ENCODE peak calls at places on chromosomes 12 and 14, in five cellular contexts. A, C, K, Q and P are unnamed samples. For H3K27me3, the result is how much of the 10 kb centered on the place peaks cover.

GRCh38 chr14:44040561-44040960 is 466.5 kb downstream of the FSCB start:
- DNase-seq in A (no peak), C (no peak), K (no peak), Q (no peak), P (no peak)

GRCh38 chr14:33408291-33408690 is 469.6 kb downstream of the NPAS3 start:
- DNase-seq in A (no peak), C (no peak), K (no peak), Q (no peak), P (no peak)

GRCh38 chr12:112997506-112997905 is 19.2 kb downstream of the OAS2 start:
- DNase-seq in A (no peak), C (peak), K (no peak), Q (no peak), P (no peak)

GRCh38 chr12:133057446-133057845 is 20.1 kb downstream of the ZNF84 start:
- DNase-seq in A (no peak), C (peak), K (no peak), Q (no peak), P (no peak)

GRCh38 chr14:25358330-25358729 is 308.4 kb upstream of the STXBP6 start:
- DNase-seq in A (no peak), C (no peak), K (no peak), Q (no peak), P (no peak)

GRCh38 chr14:70168401-70168800 is 20.4 kb downstream of the SLC8A3 start:
- DNase-seq in A (no peak), C (no peak), K (no peak), Q (no peak), P (no peak)

GRCh38 chr12:80684077-80684495 is 23.3 kb upstream of the MYF6 start:
- DNase-seq in A (no peak), C (peak), K (no peak), Q (no peak), P (no peak)

GRCh38 chr14:60090864-60091519 is 731 bp upstream of the PCNX4 start:
- DNase-seq in A (peak), C (peak), K (no peak), Q (no peak), P (peak)

GRCh38 chr14:24315243-24315806 is 4.0 kb downstream of the LTB4R start:
- DNase-seq in A (no peak), C (no peak), K (no peak), Q (no peak), P (no peak)

GRCh38 chr12:49339464-49339861 is 2.5 kb upstream of the C1QL4 start:
- DNase-seq in A (no peak), C (peak), K (peak), Q (no peak), P (peak)

GRCh38 chr12:88424791-88425730 is 155.2 kb downstream of the KITLG start:
- DNase-seq in A (no peak), C (no peak), K (no peak), Q (no peak), P (no peak)

GRCh38 chr14:104432611-104433231 is 146.8 kb upstream of the C14orf180 start:
- DNase-seq in A (no peak), C (no peak), K (no peak), Q (peak), P (peak)

GRCh38 chr14:98819867-98820206 is 452.2 kb downstream of the BCL11B start:
- DNase-seq in A (no peak), C (peak), K (no peak), Q (no peak), P (no peak)

GRCh38 chr14:65073605-65074201 is 28.6 kb downstream of the MAX start:
- DNase-seq in A (no peak), C (no peak), K (no peak), Q (no peak), P (peak)

GRCh38 chr14:104876251-104876699 is 11.2 kb downstream of the CEP170B start:
- DNase-seq in A (peak), C (peak), K (peak), Q (no peak), P (no peak)

GRCh38 chr12:82627799-82628198 is 58.9 kb upstream of the TMTC2 start:
- DNase-seq in A (peak), C (peak), K (no peak), Q (no peak), P (no peak)

GRCh38 chr12:125283521-125283920 is 218.3 kb downstream of the AACS start:
- DNase-seq in A (no peak), C (no peak), K (no peak), Q (no peak), P (no peak)

GRCh38 chr12:110247340-110248095 is 33.5 kb upstream of the ATP2A2 start:
- DNase-seq in A (no peak), C (no peak), K (no peak), Q (peak), P (peak)

DNA sequence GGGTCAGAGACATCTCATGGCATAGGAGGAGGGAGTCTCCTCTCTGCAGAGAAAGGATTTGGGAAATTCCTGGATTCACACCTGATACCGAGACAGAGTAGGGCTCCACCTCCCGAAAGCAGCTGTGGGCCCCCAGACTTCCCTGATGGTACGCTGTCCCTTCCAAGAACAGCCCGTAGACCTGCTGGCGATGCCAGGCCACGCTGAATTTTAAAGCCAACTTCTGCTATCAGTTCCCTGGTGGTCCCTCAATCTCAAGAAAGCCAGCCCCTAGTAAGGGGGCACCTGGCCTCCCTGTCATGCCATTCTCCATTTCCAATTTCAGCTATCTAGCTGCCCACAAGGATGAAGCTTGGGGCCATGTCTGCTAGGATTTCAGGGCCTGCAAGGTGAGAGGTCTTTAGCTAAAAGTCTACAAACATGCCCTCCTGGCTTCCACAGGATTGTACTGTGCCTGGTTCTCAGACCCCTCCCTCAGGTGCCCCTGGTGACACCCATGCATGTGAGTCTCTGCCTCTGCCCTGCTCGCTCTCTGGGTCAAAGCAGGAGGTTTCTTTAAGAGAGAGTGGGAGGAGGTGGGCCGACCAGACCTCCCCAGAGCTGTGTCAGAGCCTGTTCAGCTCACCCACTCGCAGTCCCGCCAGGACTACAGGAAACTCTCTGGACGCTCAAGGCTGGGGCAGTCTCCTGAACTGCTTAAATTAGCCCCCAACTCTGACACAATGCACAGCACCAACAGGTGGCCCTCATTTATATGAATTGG is 30.5 kb downstream of the ANO2 start:
- DNase-seq in A (no peak), C (no peak), K (no peak), Q (no peak), P (no peak)
- H3K27me3 ChIP-seq in A (under half), C (under half), K (under half), Q (under half), P (under half)

DNA sequence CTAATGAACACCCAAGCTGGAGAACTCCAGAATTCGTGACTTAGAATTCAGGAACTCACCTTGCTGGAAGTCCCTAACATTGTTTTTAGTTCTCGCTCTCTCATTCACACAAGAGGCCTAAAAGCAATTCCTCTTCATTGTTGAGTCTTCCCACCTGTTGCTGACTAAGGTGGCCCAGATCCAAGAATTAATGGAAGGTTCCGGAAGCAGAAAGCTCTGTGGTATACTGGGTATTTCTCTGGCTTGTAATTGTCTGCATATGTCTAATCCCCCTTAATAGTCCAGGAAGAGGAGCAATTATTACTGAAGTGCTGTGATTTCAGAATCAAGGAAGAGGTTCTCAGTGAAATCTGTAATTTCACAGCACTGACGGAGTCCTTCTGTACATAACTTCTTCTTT is 31.4 kb downstream of the TMEM233 start:
- DNase-seq in A (no peak), C (no peak), K (no peak), Q (no peak), P (no peak)
- TF ChIP-seq POLR2AphosphoS5 in A (no peak), C (no peak), K (no peak), Q (no peak), P (no peak)

DNA sequence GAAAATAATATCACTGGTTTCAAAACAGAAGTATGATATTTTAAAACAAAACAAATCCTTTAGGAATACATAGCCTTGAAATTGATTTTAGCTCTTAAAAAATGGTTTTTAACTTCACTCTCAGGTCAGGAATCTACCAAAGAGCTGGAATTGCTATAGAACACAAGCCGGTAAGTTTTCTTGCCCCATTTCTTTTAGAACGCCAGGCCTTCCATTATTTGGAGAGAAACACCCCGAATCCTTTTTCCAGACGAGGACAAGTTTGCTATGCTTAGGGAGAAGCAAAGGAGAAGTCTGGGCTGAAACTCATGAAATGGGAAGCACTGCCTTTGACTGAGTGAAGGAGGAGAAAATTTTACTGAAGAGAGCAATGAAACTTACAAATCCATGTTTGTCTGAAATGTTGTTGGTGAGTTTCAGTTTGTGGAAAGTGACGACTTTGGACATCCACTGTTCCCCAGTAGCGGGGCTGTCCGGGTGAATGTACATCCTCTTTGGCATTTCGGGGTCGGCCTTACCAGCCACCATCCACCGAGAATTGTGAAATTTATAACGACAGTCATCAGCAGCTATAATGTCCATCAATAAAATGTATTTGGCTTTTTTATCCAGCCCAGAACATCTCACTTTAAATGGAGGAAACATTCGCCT is 3.4 kb downstream of the TBX3 start:
- DNase-seq in A (no peak), C (no peak), K (no peak), Q (no peak), P (no peak)
- H3K4me3 ChIP-seq in A (no peak), C (peak), K (no peak), Q (peak), P (peak)

DNA sequence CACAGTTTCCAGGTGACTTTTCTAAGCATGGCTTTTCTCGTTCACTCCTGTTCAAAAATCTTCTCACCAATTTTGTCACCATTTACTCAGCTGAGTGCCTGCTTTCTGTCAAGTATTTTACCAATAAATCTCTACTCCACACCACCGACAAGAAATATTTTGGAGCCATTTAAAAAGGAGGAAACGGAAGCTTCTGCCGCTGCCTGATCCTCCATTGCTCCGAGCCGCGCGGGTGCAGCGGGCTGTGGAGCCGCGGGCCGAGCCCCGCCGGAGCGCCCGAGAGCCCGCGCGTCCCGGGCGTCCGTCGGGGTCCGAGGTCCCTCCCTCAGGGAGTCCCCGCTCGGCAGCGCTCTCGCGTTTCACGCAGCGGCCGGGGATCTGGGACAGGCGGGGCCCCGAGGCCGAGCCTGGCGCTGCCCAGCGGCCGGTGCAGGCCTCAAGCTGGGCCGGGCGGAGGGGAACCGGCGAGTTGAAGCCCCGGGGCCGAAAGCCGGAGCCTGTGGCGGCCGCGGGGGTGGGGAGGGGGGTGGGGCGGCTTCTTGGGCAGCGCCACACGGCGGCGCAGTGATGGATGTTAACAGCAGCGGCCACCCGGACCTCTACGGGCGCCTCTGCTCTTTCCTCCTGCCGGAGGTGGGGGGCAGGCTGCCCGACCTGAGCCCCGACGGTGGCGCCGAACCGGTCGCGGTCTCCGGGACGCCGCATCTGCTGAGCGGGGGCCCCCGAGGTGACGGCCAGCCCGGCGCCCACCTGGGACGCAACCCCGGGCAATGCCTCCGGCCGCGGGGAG is 1.1 kb upstream of the HEBP1 start:
- DNase-seq in A (peak), C (peak), K (peak), Q (peak), P (peak)
- H3K27me3 ChIP-seq in A (under half), C (under half), K (under half), Q (under half), P (under half)

GRCh38 chr12:28708918-28709371 is 440.1 kb upstream of the FAR2 start:
- DNase-seq in A (no peak), C (no peak), K (no peak), Q (no peak), P (no peak)
- TF ChIP-seq POLR2AphosphoS5 in A (no peak), C (no peak), K (no peak), Q (no peak), P (no peak)